ENCODE peak calls at places on chromosomes 11 and 22, in four cellular contexts. N is CD8-positive, alpha-beta memory T cell; O is sigmoid colon; J is mucosa of descending colon. Y is an unnamed sample.
A peak's percentile ranks its signal among the peaks of the same experiment; 100 is the strongest.

GRCh38 chr11:91773090-91773489 is 451.5 kb upstream of the FAT3 start:
- DNase-seq in O (no peak), N (no peak), J (no peak), Y (peak; percentile 80)

GRCh38 chr11:19679952-19680823 is 32.4 kb upstream of the NAV2 start:
- DNase-seq in N (no peak), O (peak; percentile 96), J (peak; percentile 77), Y (peak; percentile 86)

GRCh38 chr22:30615543-30615954 is 8.6 kb downstream of the TCN2 start:
- DNase-seq in J (no peak), O (no peak), N (no peak), Y (no peak)

GRCh38 chr22:31488988-31489617 is 539 bp downstream of the EIF4ENIF1 start:
- DNase-seq in J (peak; percentile 68), N (peak; percentile 25), O (no peak), Y (peak; percentile 77)

GRCh38 chr11:46618789-46619188 is 1.4 kb downstream of the ATG13 start:
- DNase-seq in N (no peak), J (no peak), O (no peak), Y (peak; percentile 55)

GRCh38 chr11:82003671-82004148 is 730.0 kb downstream of the FAM181B start:
- DNase-seq in O (no peak), N (no peak), J (no peak), Y (no peak)

GRCh38 chr22:19995611-19996339 is 20.8 kb downstream of the ARVCF start:
- DNase-seq in N (no peak), J (peak; percentile 47), O (no peak), Y (no peak)

GRCh38 chr22:46058591-46059519 is 81.9 kb upstream of the WNT7B start:
- DNase-seq in O (peak; percentile 68), J (peak; percentile 56), N (no peak), Y (peak; percentile 32)

GRCh38 chr11:66951927-66952337 is 6.3 kb downstream of the PC start:
- DNase-seq in O (no peak), N (no peak), J (no peak), Y (no peak)

GRCh38 chr11:59117774-59118173 is 10.7 kb downstream of the FAM111B start:
- DNase-seq in O (no peak), J (no peak), N (no peak), Y (no peak)

GRCh38 chr11:76234704-76235232 is 28.5 kb upstream of the WNT11 start:
- DNase-seq in N (no peak), O (peak; percentile 84), J (peak; percentile 70), Y (no peak)

GRCh38 chr11:1791912-1792311 is 28.2 kb upstream of the CTSD start:
- DNase-seq in J (no peak), N (no peak), O (no peak), Y (no peak)

GRCh38 chr11:13052130-13052541 is 43.0 kb downstream of the RASSF10 start:
- DNase-seq in J (no peak), O (no peak), N (no peak), Y (no peak)

GRCh38 chr11:37907461-37908223 is 1309.6 kb upstream of the RAG2 start:
- DNase-seq in N (no peak), J (no peak), O (no peak), Y (no peak)

GRCh38 chr11:117144477-117145392 is 648 bp downstream of the PAFAH1B2 start:
- DNase-seq in N (peak; percentile 44), O (peak; percentile 82), J (peak; percentile 77), Y (peak; percentile 78)

GRCh38 chr11:114308689-114309089 is 12.5 kb downstream of the NNMT start:
- DNase-seq in O (no peak), N (no peak), J (no peak), Y (no peak)

GRCh38 chr22:36257308-36257707 is 4.4 kb downstream of the APOL1 start:
- DNase-seq in O (no peak), N (no peak), J (no peak), Y (no peak)

GRCh38 chr11:81033779-81034550 is 1593.1 kb upstream of the TENM4 start:
- DNase-seq in N (no peak), J (no peak), O (no peak), Y (no peak)

GRCh38 chr11:72321381-72321996 is 77.5 kb upstream of the PHOX2A start:
- DNase-seq in N (no peak), J (no peak), O (no peak), Y (no peak)

GRCh38 chr11:92845390-92846185 is 123.9 kb upstream of the MTNR1B start:
- DNase-seq in J (no peak), O (no peak), N (no peak), Y (no peak)

GRCh38 chr11:116963813-116964212 is 126.4 kb upstream of the APOA1 start:
- DNase-seq in N (no peak), J (no peak), O (no peak), Y (no peak)

GRCh38 chr11:11847082-11847481 is 5.3 kb downstream of the USP47 start:
- DNase-seq in J (no peak), N (no peak), O (no peak), Y (no peak)
- H3K4me1 ChIP-seq in J (peaks cover 46% of the 10 kb centered on the region), N (peaks cover 80% of the 10 kb centered on the region), O (no peaks in the 10 kb centered on the region), Y (peaks cover 3% of the 10 kb centered on the region)

GRCh38 chr11:106524446-106524845 is 447.0 kb downstream of the AASDHPPT start:
- DNase-seq in N (no peak), O (no peak), J (no peak), Y (no peak)
- H3K9me3 ChIP-seq in N (no peaks in the 10 kb centered on the region), O (no peaks in the 10 kb centered on the region), J (peaks cover 22% of the 10 kb centered on the region), Y (no peaks in the 10 kb centered on the region)

DNA sequence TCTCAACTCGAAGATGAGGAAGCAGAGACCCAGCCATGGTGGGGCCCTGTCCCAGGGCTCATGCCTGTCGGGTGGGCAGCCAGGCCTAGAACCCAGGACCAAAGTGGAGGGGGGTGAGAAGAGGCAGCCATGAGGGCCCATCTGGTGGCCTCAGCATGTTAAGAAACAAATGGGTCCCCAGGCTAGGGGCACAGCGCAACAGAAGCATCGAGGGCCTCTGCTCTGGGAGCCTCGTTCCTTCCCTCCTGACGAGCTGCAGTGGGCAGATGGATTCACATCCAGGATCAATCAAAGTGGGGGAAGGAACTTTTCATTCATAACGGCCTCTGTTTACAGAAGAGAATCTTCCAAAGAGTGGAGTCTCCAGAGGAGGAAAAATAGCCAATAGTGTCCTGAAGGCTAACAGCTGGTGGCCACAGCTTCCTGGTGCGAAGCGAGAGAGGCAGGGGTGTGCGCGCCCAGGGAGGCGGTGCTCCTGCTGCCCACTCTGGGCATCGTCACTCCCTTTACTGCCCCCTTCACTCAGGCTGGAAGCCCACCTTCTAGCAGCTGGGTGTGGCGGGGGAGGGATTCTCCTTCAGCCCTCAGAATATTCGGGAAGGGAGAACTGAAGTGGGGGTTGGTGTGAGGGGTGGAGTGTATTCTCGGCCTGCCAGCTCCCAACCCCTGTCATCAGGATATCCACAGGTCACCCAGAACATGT is 4.3 kb downstream of the CBX7 start:
- DNase-seq in N (no peak), J (no peak), O (peak; percentile 64), Y (peak; percentile 41)
- H3K4me1 ChIP-seq in N (peaks cover 73% of the 10 kb centered on the region), J (peaks cover 12% of the 10 kb centered on the region), O (no peaks in the 10 kb centered on the region), Y (peaks cover 30% of the 10 kb centered on the region)

GRCh38 chr22:48795664-48796063 is 1032.0 kb downstream of the BRD1 start:
- DNase-seq in N (no peak), O (peak; percentile 13), J (no peak), Y (peak; percentile 8)

GRCh38 chr22:48796295-48797015 is 1031.2 kb downstream of the BRD1 start:
- DNase-seq in O (peak; percentile 50), N (no peak), J (no peak), Y (peak; percentile 85)

GRCh38 chr22:48794906-48795305 is 1032.8 kb downstream of the BRD1 start:
- DNase-seq in N (no peak), J (no peak), O (peak; percentile 45), Y (no peak)

GRCh38 chr22:48797731-48798130 is 1029.9 kb downstream of the BRD1 start:
- DNase-seq in J (no peak), O (peak; percentile 22), N (no peak), Y (peak; percentile 23)

DNA sequence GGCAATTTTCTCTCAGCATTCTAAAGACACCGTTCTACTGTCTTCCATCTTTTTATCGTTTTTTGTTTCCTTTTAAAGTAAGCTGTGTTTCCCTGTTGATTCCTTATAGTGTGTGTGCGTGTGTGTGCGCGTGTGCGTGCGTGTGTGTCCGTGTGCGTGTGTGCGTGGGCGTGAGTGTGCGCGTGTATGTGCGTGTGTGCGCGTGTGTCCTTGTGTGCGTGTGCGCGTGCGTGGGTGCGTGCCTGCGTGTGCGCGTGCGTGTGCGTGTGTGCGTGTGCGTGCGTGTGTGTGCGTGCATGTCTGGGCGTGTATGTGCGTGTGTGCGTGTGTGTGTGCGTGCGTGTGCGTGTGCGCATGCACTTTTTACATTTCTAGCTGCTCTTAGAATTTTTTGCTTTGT is 1033.7 kb downstream of the BRD1 start:
- DNase-seq in J (no peak), O (no peak), N (no peak), Y (peak; percentile 12)
- H3K9me3 ChIP-seq in J (no peaks in the 10 kb centered on the region), O (no peaks in the 10 kb centered on the region), N (no peaks in the 10 kb centered on the region), Y (no peaks in the 10 kb centered on the region)

DNA sequence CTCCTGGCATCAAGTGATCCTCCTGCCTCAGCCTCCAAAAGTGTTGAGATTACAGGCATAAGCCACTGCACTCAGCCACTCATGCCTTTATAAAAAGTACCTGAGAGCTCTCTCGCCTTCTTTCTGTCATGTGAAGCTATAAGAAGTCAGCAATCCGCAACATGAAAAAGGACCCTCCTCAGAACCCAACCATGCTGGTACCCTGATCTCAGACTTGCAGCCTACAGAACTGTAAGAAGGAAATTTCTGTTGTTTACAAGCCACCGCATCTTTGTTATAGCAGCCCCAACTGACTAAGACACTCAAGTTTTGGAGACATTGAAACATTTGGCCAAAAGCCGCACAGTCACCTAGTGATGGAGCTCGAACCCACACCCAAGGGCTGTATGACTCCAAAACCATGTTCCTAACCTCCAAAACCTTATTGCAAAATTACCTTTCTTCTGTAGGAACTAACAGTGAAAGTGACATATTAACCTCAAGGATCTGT is 8.9 kb downstream of the PACSIN2 start:
- DNase-seq in O (no peak), J (no peak), N (no peak), Y (no peak)
- H3K4me1 ChIP-seq in O (no peaks in the 10 kb centered on the region), J (peaks cover 68% of the 10 kb centered on the region), N (peaks cover 15% of the 10 kb centered on the region), Y (peaks cover 17% of the 10 kb centered on the region)

GRCh38 chr11:97739892-97740782 is 1280.6 kb upstream of the CNTN5 start:
- DNase-seq in N (no peak), J (no peak), O (no peak), Y (no peak)
- H3K9me3 ChIP-seq in N (no peaks in the 10 kb centered on the region), J (peaks cover 47% of the 10 kb centered on the region), O (no peaks in the 10 kb centered on the region), Y (peaks cover 30% of the 10 kb centered on the region)

DNA sequence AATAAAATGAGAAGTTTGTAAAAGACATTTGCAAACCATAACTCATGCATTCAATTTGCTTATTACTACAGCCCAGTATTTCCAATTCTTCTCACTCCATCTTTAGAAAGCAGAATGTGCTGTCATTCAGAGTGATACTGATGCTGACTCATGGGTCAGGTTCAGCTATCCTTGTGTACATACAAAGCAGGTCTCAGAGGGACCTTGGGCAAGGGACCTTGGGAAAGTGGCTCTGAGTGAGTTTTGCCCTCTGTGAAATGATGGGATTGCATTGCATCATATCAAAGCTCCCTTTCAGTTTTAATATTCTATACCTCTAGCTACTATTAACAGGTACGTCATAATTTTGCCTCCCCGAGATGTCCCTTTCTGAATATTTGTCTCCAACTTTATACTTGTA is 848.7 kb downstream of the OPCML start:
- DNase-seq in O (no peak), J (no peak), N (no peak), Y (no peak)
- H3K4me1 ChIP-seq in O (no peaks in the 10 kb centered on the region), J (no peaks in the 10 kb centered on the region), N (no peaks in the 10 kb centered on the region), Y (no peaks in the 10 kb centered on the region)

Y was measured in endodermal cell.